ENCODE peak calls at places on chromosomes 7 and 10, in ten cellular contexts. O is sigmoid colon, D is GM12865, H is BJ, P is heart right ventricle, Y is left ventricle myocardium inferior, I is colonic mucosa, G is cardiac muscle cell, U is Caco-2, Z is uterus. M is an unnamed sample.

GRCh38 chr10:119396709-119397071 is 145.8 kb downstream of the RGS10 start:
- DNase-seq in O (no peak), D (no peak), H (no peak), P (no peak), Y (no peak), I (no peak), G (no peak), U (no peak), Z (no peak), M (no peak)

GRCh38 chr7:53596230-53596629 is 560.8 kb downstream of the POM121L12 start:
- DNase-seq in O (no peak), D (no peak), H (no peak), P (no peak), Y (no peak), I (no peak), G (no peak), U (no peak), Z (no peak), M (no peak)

GRCh38 chr7:149771199-149771636 is 2.2 kb downstream of the ZNF467 start:
- DNase-seq in O (no peak), D (no peak), H (no peak), P (no peak), Y (peak), I (no peak), G (no peak), U (no peak), Z (no peak), M (no peak)

GRCh38 chr10:48996-49395 is at the start of gene TUBB8:
- DNase-seq in O (no peak), D (no peak), H (no peak), P (no peak), Y (no peak), I (no peak), G (no peak), U (no peak), Z (no peak), M (no peak)

GRCh38 chr7:154996756-154997155 is 6.2 kb downstream of the PAXIP1 start:
- DNase-seq in O (no peak), D (no peak), H (no peak), P (no peak), Y (no peak), I (no peak), G (no peak), U (no peak), Z (no peak), M (no peak)

GRCh38 chr7:42961182-42961581 is 29.0 kb downstream of the MRPL32 start:
- DNase-seq in O (no peak), D (no peak), H (no peak), P (no peak), Y (no peak), I (no peak), G (no peak), U (no peak), Z (no peak), M (no peak)

GRCh38 chr7:132516042-132516840 is 60.0 kb downstream of the PLXNA4 start:
- DNase-seq in O (no peak), D (no peak), H (no peak), P (no peak), Y (no peak), I (no peak), G (peak), U (no peak), Z (no peak), M (peak)

GRCh38 chr7:128019330-128019729 is 11.9 kb downstream of the LRRC4 start:
- DNase-seq in O (no peak), D (no peak), H (no peak), P (no peak), Y (no peak), I (no peak), G (no peak), U (no peak), Z (no peak), M (no peak)

GRCh38 chr7:151058766-151059361 is 525 bp upstream of the SLC4A2 start:
- DNase-seq in O (no peak), D (peak), H (no peak), P (no peak), Y (no peak), I (peak), G (peak), U (no peak), Z (no peak), M (peak)

GRCh38 chr10:29501692-29502091 is 133.1 kb downstream of the SVIL start:
- DNase-seq in O (no peak), D (no peak), H (peak), P (no peak), Y (no peak), I (no peak), G (peak), U (no peak), Z (no peak), M (peak)

GRCh38 chr7:100013328-100013676 is 2.1 kb upstream of the ZKSCAN1 start:
- DNase-seq in O (no peak), D (no peak), H (no peak), P (no peak), Y (no peak), I (no peak), G (no peak), U (no peak), Z (no peak), M (no peak)

GRCh38 chr10:98338896-98339295 is 70.9 kb upstream of the LOXL4 start:
- DNase-seq in O (no peak), D (no peak), H (no peak), P (no peak), Y (no peak), I (no peak), G (peak), U (no peak), Z (no peak), M (peak)

GRCh38 chr10:113522460-113522859 is 30.4 kb upstream of the HABP2 start:
- DNase-seq in O (no peak), D (no peak), H (no peak), P (no peak), Y (no peak), I (no peak), G (no peak), U (no peak), Z (no peak), M (no peak)

GRCh38 chr10:119466655-119467054 is 75.9 kb downstream of the RGS10 start:
- DNase-seq in O (no peak), D (peak), H (no peak), P (no peak), Y (no peak), I (no peak), G (no peak), U (no peak), Z (no peak), M (no peak)

GRCh38 chr7:25537678-25538375 is 309.5 kb upstream of the NPVF start:
- DNase-seq in O (no peak), D (no peak), H (no peak), P (no peak), Y (no peak), I (no peak), G (no peak), U (no peak), Z (no peak), M (no peak)

GRCh38 chr7:47380325-47381131 is 201.4 kb downstream of the TNS3 start:
- DNase-seq in O (peak), D (no peak), H (no peak), P (no peak), Y (no peak), I (peak), G (peak), U (peak), Z (no peak), M (peak)

GRCh38 chr7:124124201-124124600 is 91.3 kb upstream of the TMEM229A start:
- DNase-seq in O (no peak), D (no peak), H (no peak), P (no peak), Y (no peak), I (no peak), G (no peak), U (no peak), Z (no peak), M (no peak)

GRCh38 chr10:78286186-78286585 is 252.5 kb downstream of the RPS24 start:
- DNase-seq in O (peak), D (no peak), H (no peak), P (no peak), Y (no peak), I (no peak), G (no peak), U (no peak), Z (no peak), M (no peak)

GRCh38 chr10:78341953-78342614 is 308.4 kb downstream of the RPS24 start:
- DNase-seq in O (peak), D (no peak), H (no peak), P (no peak), Y (no peak), I (peak), G (no peak), U (no peak), Z (peak), M (no peak)

GRCh38 chr7:135486258-135486657 is 23.6 kb downstream of the CNOT4 start:
- DNase-seq in O (no peak), D (no peak), H (peak), P (no peak), Y (no peak), I (no peak), G (no peak), U (no peak), Z (no peak), M (peak)

GRCh38 chr10:67912330-67912946 is 28.0 kb downstream of the SIRT1 start:
- DNase-seq in O (no peak), D (no peak), H (no peak), P (no peak), Y (no peak), I (no peak), G (peak), U (no peak), Z (no peak), M (no peak)

GRCh38 chr7:142927085-142927745 is 6.3 kb downstream of the TRPV5 start:
- DNase-seq in O (no peak), D (no peak), H (no peak), P (no peak), Y (no peak), I (no peak), G (no peak), U (no peak), Z (no peak), M (no peak)
- H3K4me3 ChIP-seq in O (no peak), D (no peak), H (no peak), P (peak), Y (no peak), I (no peak), G (no peak), U (no peak), Z (no peak), M (no peak)

GRCh38 chr10:26627320-26627719 is 70.2 kb upstream of the PDSS1 start:
- DNase-seq in O (no peak), D (no peak), H (no peak), P (no peak), Y (no peak), I (no peak), G (no peak), U (peak), Z (no peak), M (no peak)
- TF ChIP-seq CTCF in O (no peak), D (no peak), H (peak), P (peak), Y (no peak), I (no peak), G (no peak), U (peak), Z (no peak), M (peak)

DNA sequence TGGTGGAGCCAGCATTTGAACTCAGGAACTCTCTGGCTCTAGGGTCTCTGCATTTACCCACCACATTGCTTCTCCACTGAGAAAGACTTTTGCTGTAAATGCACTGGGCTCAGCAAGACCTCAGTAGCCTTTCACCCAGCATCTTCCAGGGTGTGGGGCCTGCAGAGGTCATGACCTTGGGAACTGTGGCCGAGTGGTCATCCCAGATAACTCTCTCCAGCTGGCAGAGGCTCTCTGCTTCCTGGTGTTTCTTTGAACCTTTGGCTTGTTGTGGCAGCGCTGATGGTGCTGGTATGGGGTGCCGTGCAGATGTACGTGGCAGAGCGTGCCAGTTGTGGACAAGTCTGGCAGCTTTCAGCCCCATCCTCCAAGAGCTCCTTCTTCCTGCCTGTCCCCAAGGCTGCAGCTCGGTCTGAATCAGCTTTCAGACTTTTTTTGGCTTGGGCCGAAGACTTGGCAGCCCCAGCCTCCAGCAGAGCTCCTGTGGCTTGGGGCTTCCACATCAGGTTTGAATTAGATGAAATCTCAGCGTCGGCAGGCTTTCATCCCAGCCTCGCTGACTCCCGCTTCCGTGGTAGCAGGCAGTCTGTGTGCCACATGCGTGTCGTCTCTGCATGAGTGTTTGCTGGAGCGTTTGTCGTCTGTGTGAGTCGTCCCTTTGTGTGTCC is 21.4 kb downstream of the ADAMTS14 start:
- DNase-seq in O (peak), D (no peak), H (peak), P (peak), Y (peak), I (no peak), G (peak), U (no peak), Z (peak), M (peak)
- H3K4me3 ChIP-seq in O (no peak), D (no peak), H (no peak), P (no peak), Y (no peak), I (no peak), G (no peak), U (no peak), Z (no peak), M (peak)

DNA sequence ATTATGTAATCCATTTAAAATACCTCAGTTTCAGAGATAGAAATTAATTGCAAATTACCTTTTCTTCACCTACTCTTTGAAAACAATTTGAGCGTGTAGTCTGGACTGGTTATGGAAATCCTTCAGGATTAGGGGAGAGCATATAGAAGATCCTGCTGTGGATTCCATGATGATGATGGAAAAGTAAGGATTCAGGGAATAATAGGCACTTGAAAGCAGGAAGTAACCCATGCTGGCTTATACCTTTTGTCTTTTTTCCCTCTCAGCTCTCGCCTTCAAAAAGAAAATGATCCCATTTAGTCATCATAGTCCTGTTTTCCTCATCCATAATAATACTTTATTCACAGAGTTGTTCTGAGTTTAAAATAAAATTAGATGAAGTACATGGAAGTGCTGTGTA is 4.4 kb downstream of the HBP1 start:
- DNase-seq in O (no peak), D (no peak), H (no peak), P (no peak), Y (no peak), I (no peak), G (no peak), U (no peak), Z (no peak), M (no peak)
- TF ChIP-seq CTCF in O (no peak), D (no peak), H (no peak), P (no peak), Y (no peak), I (no peak), G (no peak), U (no peak), Z (no peak), M (no peak)